ENCODE peak calls at places on chromosomes 5 and 9, in five cellular contexts. J, K, U, Q and D are unnamed samples.

GRCh38 chr9:122364117-122364782 is 6.6 kb upstream of the PTGS1 start:
- DNase-seq in U (no peak), K (no peak), J (no peak), Q (no peak), D (no peak)

GRCh38 chr5:10735569-10736255 is 25.3 kb downstream of the DAP start:
- DNase-seq in J (no peak), U (no peak), Q (no peak), K (no peak), D (no peak)

GRCh38 chr9:114799441-114799840 is 6.4 kb downstream of the TNFSF15 start:
- DNase-seq in Q (no peak), J (no peak), K (no peak), U (no peak), D (no peak)

GRCh38 chr5:152104211-152104610 is 179.6 kb upstream of the GLRA1 start:
- DNase-seq in U (no peak), J (no peak), K (no peak), Q (no peak), D (no peak)

GRCh38 chr9:5025416-5025815 is 40.3 kb downstream of the JAK2 start:
- DNase-seq in U (no peak), Q (no peak), K (no peak), J (no peak), D (no peak)

GRCh38 chr9:95852059-95853032 is 23.1 kb upstream of the ERCC6L2 start:
- DNase-seq in K (no peak), U (no peak), Q (no peak), J (no peak), D (no peak)

GRCh38 chr5:150443242-150444075 is 6.1 kb downstream of the RPS14 start:
- DNase-seq in K (no peak), Q (no peak), J (no peak), U (no peak), D (no peak)

GRCh38 chr9:70609542-70610286 is 195.3 kb upstream of the KLF9 start:
- DNase-seq in U (no peak), K (no peak), Q (no peak), J (peak; percentile 75), D (no peak)

GRCh38 chr9:71909887-71910601 is 949 bp downstream of the ABHD17B start:
- DNase-seq in K (no peak), Q (peak; percentile 43), J (peak; percentile 70), U (peak; percentile 34), D (no peak)

GRCh38 chr9:86350006-86350755 is 4.0 kb downstream of the TUT7 start:
- DNase-seq in U (no peak), K (no peak), J (no peak), Q (no peak), D (no peak)

GRCh38 chr5:79924936-79925893 is 65.8 kb downstream of the MTX3 start:
- DNase-seq in K (no peak), Q (no peak), J (no peak), U (no peak), D (no peak)